ENCODE peak calls at places on chromosomes 13 and 19, in eight cellular contexts. T, Q, G, I, P, C, E and S are unnamed samples.

GRCh38 chr13:71240906-71241305 is 626.1 kb downstream of the DACH1 start:
- DNase-seq in T (peak; percentile 7), P (peak; percentile 35), C (no peak), E (peak; percentile 12), G (no peak), I (no peak), Q (no peak), S (no peak)

GRCh38 chr13:83372786-83373185 is 509.5 kb downstream of the SLITRK1 start:
- DNase-seq in E (no peak), C (no peak), T (no peak), I (no peak), P (no peak), G (no peak), Q (no peak), S (no peak)

GRCh38 chr13:100240109-100240779 is 151.4 kb downstream of the PCCA start:
- DNase-seq in I (no peak), P (peak; percentile 5), T (no peak), E (no peak), Q (no peak), G (no peak), C (no peak), S (no peak)

GRCh38 chr19:46736544-46737274 is 9.1 kb upstream of the FKRP start:
- DNase-seq in E (no peak), G (peak; percentile 66), I (no peak), Q (peak; percentile 59), C (no peak), P (no peak), T (no peak), S (no peak)

GRCh38 chr13:31930901-31931522 is 100.6 kb upstream of the FRY start:
- DNase-seq in T (peak; percentile 5), P (peak; percentile 64), C (no peak), G (no peak), Q (no peak), E (no peak), I (no peak), S (no peak)

GRCh38 chr19:23971598-23971997 is 56.9 kb downstream of the ZNF726 start:
- DNase-seq in Q (no peak), I (no peak), E (no peak), G (no peak), P (no peak), C (no peak), T (no peak), S (no peak)

GRCh38 chr13:48412881-48413351 is at the start of gene LPAR6:
- DNase-seq in E (peak; percentile 35), P (peak; percentile 69), T (peak; percentile 75), Q (no peak), C (peak; percentile 38), I (no peak), G (peak; percentile 28), S (peak; percentile 36)

GRCh38 chr19:1156305-1156801 is 17.7 kb downstream of the SBNO2 start:
- DNase-seq in E (no peak), C (no peak), I (no peak), T (peak; percentile 55), G (peak; percentile 68), Q (peak; percentile 51), P (no peak), S (no peak)

GRCh38 chr19:10003271-10003670 is 7.0 kb downstream of the COL5A3 start:
- DNase-seq in I (no peak), C (no peak), T (no peak), E (no peak), G (no peak), P (no peak), Q (no peak), S (no peak)

GRCh38 chr19:5832049-5832448 is 7.5 kb downstream of the FUT6 start:
- DNase-seq in C (no peak), T (no peak), I (no peak), Q (no peak), P (no peak), E (no peak), G (no peak), S (no peak)

GRCh38 chr13:97448503-97449251 is 14.7 kb downstream of the RAP2A start:
- DNase-seq in I (no peak), C (no peak), E (peak; percentile 54), Q (no peak), P (no peak), T (no peak), G (no peak), S (no peak)

GRCh38 chr19:6032381-6032780 is 54.4 kb upstream of the RANBP3 start:
- DNase-seq in P (no peak), I (no peak), T (no peak), G (no peak), Q (peak; percentile 1), E (no peak), C (no peak), S (no peak)

GRCh38 chr13:52642131-52642530 is at the start of gene HNRNPA1L2:
- DNase-seq in I (no peak), Q (no peak), G (no peak), C (no peak), P (no peak), E (no peak), T (no peak), S (no peak)

GRCh38 chr19:4584670-4585460 is 25.4 kb upstream of the SEMA6B start:
- DNase-seq in P (no peak), C (no peak), E (peak; percentile 74), I (no peak), G (no peak), Q (no peak), T (no peak), S (no peak)

GRCh38 chr19:18301718-18302111 is 20.3 kb upstream of the JUND start:
- DNase-seq in T (no peak), C (no peak), I (no peak), G (no peak), E (no peak), Q (peak; percentile 16), P (no peak), S (no peak)

GRCh38 chr13:39038569-39038898 is 278 bp downstream of the NHLRC3 start:
- DNase-seq in Q (no peak), E (no peak), I (peak; percentile 38), T (peak; percentile 25), P (peak; percentile 8), G (no peak), C (no peak), S (no peak)

GRCh38 chr13:100540621-100541020 is 48.0 kb downstream of the GGACT start:
- DNase-seq in I (no peak), P (no peak), C (no peak), Q (no peak), T (no peak), G (no peak), E (no peak), S (no peak)

GRCh38 chr13:110133425-110134235 is 173.3 kb downstream of the COL4A1 start:
- DNase-seq in I (no peak), G (no peak), P (no peak), E (no peak), C (no peak), T (no peak), Q (no peak), S (no peak)

GRCh38 chr13:110132178-110132975 is 174.6 kb downstream of the COL4A1 start:
- DNase-seq in Q (no peak), P (no peak), C (no peak), G (no peak), E (no peak), T (no peak), I (no peak), S (no peak)

GRCh38 chr13:110129539-110130186 is 177.3 kb downstream of the COL4A1 start:
- DNase-seq in Q (no peak), T (no peak), I (no peak), G (no peak), P (no peak), E (no peak), C (no peak), S (no peak)

GRCh38 chr13:110130431-110130830 is 176.5 kb downstream of the COL4A1 start:
- DNase-seq in E (no peak), Q (no peak), C (no peak), I (no peak), P (no peak), G (no peak), T (no peak), S (no peak)

GRCh38 chr13:110131424-110131823 is 175.5 kb downstream of the COL4A1 start:
- DNase-seq in E (no peak), I (no peak), G (no peak), C (no peak), Q (no peak), T (no peak), P (no peak), S (no peak)
- H3K4me1 ChIP-seq in E (peaks cover 34% of the 10 kb centered on the region), I (no peaks in the 10 kb centered on the region), G (peaks cover 13% of the 10 kb centered on the region), C (peaks cover 3% of the 10 kb centered on the region), Q (no peaks in the 10 kb centered on the region), T (peaks cover 55% of the 10 kb centered on the region), P (peaks cover 25% of the 10 kb centered on the region), S (no peaks in the 10 kb centered on the region)

DNA sequence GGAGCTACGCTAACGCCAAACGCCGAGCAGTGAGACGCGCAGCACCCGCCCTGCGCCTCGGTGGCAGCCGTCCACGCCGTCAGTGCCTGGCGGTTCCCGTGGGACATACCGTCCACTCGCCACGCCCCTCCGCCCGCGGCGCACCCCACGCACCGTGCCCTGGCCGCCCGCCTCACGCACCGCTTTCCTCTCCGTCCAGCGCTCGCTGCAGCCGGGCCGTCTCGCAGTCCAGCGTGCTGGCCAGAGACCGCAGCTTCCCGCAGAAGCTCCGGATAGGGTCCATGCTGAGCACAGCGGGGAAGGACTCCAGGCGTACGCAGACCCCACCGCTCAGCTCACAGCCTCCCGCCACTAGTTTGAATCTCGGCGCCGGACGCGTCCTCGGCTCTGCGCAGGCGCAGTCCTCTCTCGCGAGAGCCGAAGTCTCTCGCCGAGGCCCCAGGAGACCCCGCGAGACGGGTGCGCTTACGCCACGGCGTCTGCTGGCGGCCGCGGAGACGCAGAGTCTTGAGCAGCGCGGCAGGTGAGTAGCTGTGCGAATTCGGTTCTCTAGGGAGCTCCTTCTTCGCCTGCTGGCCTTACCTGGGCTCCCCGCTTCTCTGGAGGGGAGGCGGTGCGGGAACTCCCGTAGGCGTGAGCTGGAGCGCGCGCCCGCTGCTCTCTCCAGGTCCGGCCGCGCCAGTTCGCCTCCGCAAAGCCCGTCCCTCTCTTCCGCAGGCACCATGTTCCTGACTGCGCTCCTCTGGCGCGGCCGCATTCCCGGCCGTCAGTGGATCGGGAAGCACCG is at the start of the genes MRPL57 and SKA3:
- DNase-seq in I (peak; percentile 89), Q (peak; percentile 93), P (peak; percentile 96), T (peak; percentile 75), E (peak; percentile 96), G (peak; percentile 96), C (peak; percentile 97), S (peak; percentile 95)
- H3K4me1 ChIP-seq in I (peaks cover 17% of the 10 kb centered on the region), Q (no peaks in the 10 kb centered on the region), P (peaks cover 17% of the 10 kb centered on the region), T (peaks cover 7% of the 10 kb centered on the region), E (peaks cover 18% of the 10 kb centered on the region), G (peaks cover 17% of the 10 kb centered on the region), C (no peaks in the 10 kb centered on the region), S (peaks cover 51% of the 10 kb centered on the region)

DNA sequence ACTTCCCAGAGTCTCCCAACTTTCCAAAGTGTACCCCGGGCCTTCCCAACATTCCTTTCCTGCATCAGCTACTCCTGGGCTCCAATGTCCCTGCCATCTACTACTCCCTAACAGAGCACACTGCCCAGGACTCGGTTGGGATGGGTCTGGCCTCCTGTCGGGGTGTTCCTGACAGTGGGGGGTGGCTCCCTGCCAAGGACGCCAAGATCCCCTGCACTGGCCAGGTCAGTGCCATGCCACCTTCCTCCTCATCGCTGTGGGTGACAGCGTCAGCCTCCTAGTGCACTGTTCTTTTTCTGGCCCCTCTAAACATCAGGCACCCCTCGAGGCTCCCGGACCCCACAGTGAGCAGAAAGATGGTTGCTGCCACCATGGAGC is 13.8 kb downstream of the EPS15L1 start:
- DNase-seq in T (no peak), E (no peak), Q (no peak), P (no peak), G (peak; percentile 87), C (no peak), I (no peak), S (no peak)
- H3K4me1 ChIP-seq in T (peaks cover 33% of the 10 kb centered on the region), E (peaks cover 35% of the 10 kb centered on the region), Q (no peaks in the 10 kb centered on the region), P (peaks cover 21% of the 10 kb centered on the region), G (peaks cover 93% of the 10 kb centered on the region), C (peaks cover 12% of the 10 kb centered on the region), I (peaks cover 20% of the 10 kb centered on the region), S (no peaks in the 10 kb centered on the region)

GRCh38 chr13:23617551-23618014 is 47.4 kb downstream of the TNFRSF19 start:
- DNase-seq in G (no peak), T (peak; percentile 97), P (no peak), Q (no peak), I (no peak), E (no peak), C (no peak), S (no peak)
- H3K4me1 ChIP-seq in G (no peaks in the 10 kb centered on the region), T (peaks cover 52% of the 10 kb centered on the region), P (peaks cover 19% of the 10 kb centered on the region), Q (no peaks in the 10 kb centered on the region), I (no peaks in the 10 kb centered on the region), E (no peaks in the 10 kb centered on the region), C (peaks cover 2% of the 10 kb centered on the region), S (no peaks in the 10 kb centered on the region)